ENCODE peak calls at places on chromosomes 16 and 17, in nine cellular contexts. Q is stimulated activated CD4-positive, alpha-beta T cell treated with anti-CD3 and anti-CD28 coated beads, Interleukin-4, amount 100 ng/mL, for 48 hours; P is brain microvascular endothelial cell; I is GM13976; M is HT-29; H is small intestine; R is A549; L is GM23248; B is activated CD4-positive, alpha-beta T cell treated with anti-CD3 and anti-CD28 coated beads, Interleukin-2, amount 50 U/mL, for 1 hour. C is an unnamed sample.

GRCh38 chr16:53504665-53505064 is 1.7 kb upstream of the AKTIP start:
- DNase-seq in Q (no peak), P (peak; percentile 89), I (no peak), M (no peak), H (peak; percentile 9), R (no peak), L (peak; percentile 59), B (no peak), C (no peak)

GRCh38 chr17:50976951-50977472 is 110.9 kb upstream of the TOB1 start:
- DNase-seq in Q (no peak), P (no peak), I (no peak), M (no peak), H (no peak), R (no peak), L (peak; percentile 25), B (no peak), C (no peak)

GRCh38 chr16:66490774-66491715 is 58.9 kb downstream of the TK2 start:
- DNase-seq in Q (no peak), P (no peak), I (no peak), M (no peak), H (no peak), R (no peak), L (no peak), B (no peak), C (no peak)

GRCh38 chr16:56617212-56618085 is 8.1 kb upstream of the MT1E start:
- DNase-seq in Q (peak; percentile 68), P (peak; percentile 52), I (no peak), M (no peak), H (peak; percentile 71), R (no peak), L (peak; percentile 88), B (no peak), C (no peak)

GRCh38 chr16:8866118-8866883 is 2.5 kb downstream of the CARHSP1 start:
- DNase-seq in Q (no peak), P (no peak), I (no peak), M (no peak), H (peak; percentile 29), R (no peak), L (peak; percentile 51), B (no peak), C (no peak)

GRCh38 chr16:87409153-87409552 is 17.0 kb downstream of the MAP1LC3B start:
- DNase-seq in Q (no peak), P (no peak), I (no peak), M (no peak), H (no peak), R (no peak), L (no peak), B (no peak), C (no peak)

GRCh38 chr16:4925791-4926190 is 11.2 kb downstream of the PPL start:
- DNase-seq in Q (no peak), P (no peak), I (no peak), M (peak; percentile 25), H (no peak), R (no peak), L (no peak), B (no peak), C (no peak)

GRCh38 chr17:68491381-68491849 is 20.8 kb upstream of the PRKAR1A start:
- DNase-seq in Q (no peak), P (no peak), I (no peak), M (no peak), H (no peak), R (no peak), L (no peak), B (no peak), C (no peak)

GRCh38 chr17:15922586-15922985 is 22.3 kb upstream of the ADORA2B start:
- DNase-seq in Q (no peak), P (no peak), I (no peak), M (no peak), H (no peak), R (no peak), L (no peak), B (no peak), C (no peak)

GRCh38 chr17:63634816-63635215 is 12.6 kb downstream of the MAP3K3 start:
- DNase-seq in Q (no peak), P (no peak), I (no peak), M (no peak), H (no peak), R (no peak), L (no peak), B (no peak), C (no peak)

GRCh38 chr16:2090819-2091721 is 43.3 kb downstream of the TSC2 start:
- DNase-seq in Q (peak; percentile 19), P (peak; percentile 17), I (peak; percentile 74), M (peak; percentile 87), H (peak; percentile 92), R (no peak), L (peak; percentile 62), B (no peak), C (peak; percentile 51)